ENCODE peak calls at places on chromosomes 1 and 21, in five cellular contexts. K is HCT116, H is SK-N-SH, W is hepatocyte, O is Karpas-422. I is an unnamed sample. For H3K4me1 and H3K9me2, the result is how much of the 10 kb centered on the place peaks cover.

GRCh38 chr1:106600626-106601025 is 455.8 kb upstream of the PRMT6 start:
- DNase-seq in K (no peak), H (no peak), W (no peak), O (no peak), I (no peak)

GRCh38 chr1:201036188-201036834 is 12.8 kb upstream of the KIF21B start:
- DNase-seq in K (no peak), H (no peak), W (no peak), O (no peak), I (no peak)

GRCh38 chr1:244068563-244068962 is 17.5 kb downstream of the ZBTB18 start:
- DNase-seq in K (no peak), H (no peak), W (no peak), O (no peak), I (no peak)

GRCh38 chr1:178389441-178389840 is 107.3 kb downstream of the CLEC20A start:
- DNase-seq in K (no peak), H (no peak), W (no peak), O (no peak), I (no peak)

GRCh38 chr21:42305707-42306147 is 9.5 kb downstream of the TFF3 start:
- DNase-seq in K (no peak), H (no peak), W (no peak), O (no peak), I (no peak)

GRCh38 chr21:14241322-14241721 is 25.4 kb downstream of the RBM11 start:
- DNase-seq in K (no peak), H (no peak), W (peak), O (no peak), I (no peak)

GRCh38 chr1:21836729-21837128 is 24.7 kb downstream of the LDLRAD2 start:
- DNase-seq in K (no peak), H (no peak), W (no peak), O (no peak), I (no peak)

GRCh38 chr21:44487831-44488230 is 32.5 kb downstream of the LRRC3 start:
- DNase-seq in K (peak), H (no peak), W (peak), O (peak), I (peak)

GRCh38 chr21:21101911-21102310 is 103.7 kb downstream of the NCAM2 start:
- DNase-seq in K (no peak), H (peak), W (peak), O (peak), I (no peak)

GRCh38 chr1:15975358-15975804 is 520 bp downstream of the ZBTB17 start:
- DNase-seq in K (no peak), H (peak), W (peak), O (peak), I (peak)

GRCh38 chr1:26181586-26182371 is 4.5 kb downstream of the CNKSR1 start:
- DNase-seq in K (no peak), H (no peak), W (no peak), O (no peak), I (no peak)

GRCh38 chr21:43884861-43885370 is 19.9 kb downstream of the AGPAT3 start:
- DNase-seq in K (no peak), H (no peak), W (no peak), O (no peak), I (no peak)

GRCh38 chr1:116394270-116394669 is 21.2 kb downstream of the ATP1A1 start:
- DNase-seq in K (no peak), H (no peak), W (no peak), O (no peak), I (no peak)

GRCh38 chr1:14120895-14121294 is 420.9 kb downstream of the PRDM2 start:
- DNase-seq in K (no peak), H (no peak), W (no peak), O (no peak), I (no peak)

GRCh38 chr21:35509004-35509704 is 460.1 kb upstream of the RUNX1 start:
- DNase-seq in K (no peak), H (no peak), W (no peak), O (no peak), I (no peak)

GRCh38 chr1:68104155-68104554 is 53.7 kb upstream of the DIRAS3 start:
- DNase-seq in K (no peak), H (no peak), W (no peak), O (no peak), I (no peak)

GRCh38 chr1:9723926-9724325 is 72.4 kb downstream of the PIK3CD start:
- DNase-seq in K (no peak), H (no peak), W (no peak), O (no peak), I (no peak)
- H3K4me1 ChIP-seq in K (under half), H (under half), W (under half), O (under half), I (under half)

GRCh38 chr1:152537496-152537895 is 23.2 kb downstream of the CRCT1 start:
- DNase-seq in K (no peak), H (no peak), W (no peak), O (no peak), I (no peak)

GRCh38 chr1:152535774-152536173 is 21.5 kb downstream of the CRCT1 start:
- DNase-seq in K (no peak), H (no peak), W (no peak), O (no peak), I (no peak)

GRCh38 chr1:152543808-152544207 is 22.8 kb downstream of the LCE3E start:
- DNase-seq in K (peak), H (no peak), W (no peak), O (peak), I (peak)

GRCh38 chr1:152539901-152540300 is 25.6 kb downstream of the CRCT1 start:
- DNase-seq in K (no peak), H (no peak), W (no peak), O (no peak), I (no peak)
- H3K9me2 ChIP-seq in K (under half), H (under half), W (under half), O (under half), I (under half)

GRCh38 chr1:119794856-119795255 is 16.4 kb downstream of the REG4 start:
- DNase-seq in K (no peak), H (no peak), W (peak), O (no peak), I (no peak)

GRCh38 chr1:119791377-119791776 is 19.9 kb downstream of the REG4 start:
- DNase-seq in K (no peak), H (no peak), W (peak), O (no peak), I (no peak)

GRCh38 chr1:119794230-119794629 is 17.0 kb downstream of the REG4 start:
- DNase-seq in K (no peak), H (no peak), W (no peak), O (no peak), I (no peak)

GRCh38 chr1:119787776-119788175 is 19.1 kb upstream of the HMGCS2 start:
- DNase-seq in K (no peak), H (no peak), W (no peak), O (no peak), I (no peak)

DNA sequence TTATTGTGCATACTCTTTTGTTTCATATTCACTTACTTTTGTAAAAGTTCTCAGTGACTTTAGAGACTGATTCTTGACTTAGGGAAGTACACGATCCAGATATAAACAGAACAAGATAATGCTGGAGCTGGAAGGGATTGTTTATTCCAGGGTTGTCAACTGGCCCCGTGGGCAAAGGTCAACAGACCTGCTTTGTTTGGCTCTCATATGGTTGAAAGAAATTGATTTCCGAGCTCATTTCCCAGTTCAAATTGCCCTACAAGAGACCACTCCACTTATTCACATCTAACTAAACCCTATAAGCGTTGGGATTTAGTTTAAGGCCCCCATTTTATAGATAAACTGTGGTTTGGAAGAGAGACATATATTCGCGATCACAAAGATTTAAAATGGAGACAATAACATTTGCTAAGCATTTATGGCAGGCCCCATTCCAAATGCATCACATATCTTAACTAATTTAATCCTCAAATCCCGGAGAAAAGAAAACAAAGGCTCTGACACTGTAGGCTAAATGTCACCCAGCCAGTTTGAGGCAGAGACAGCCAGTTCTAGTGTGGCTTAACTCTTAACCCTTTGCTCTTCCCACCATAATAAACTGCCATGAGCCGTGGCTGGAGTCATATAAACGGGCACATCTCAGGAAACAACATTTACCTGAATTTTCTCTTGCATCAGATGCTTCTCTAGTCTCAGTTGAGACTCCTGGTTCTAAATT is 20.6 kb downstream of the REG4 start:
- DNase-seq in K (no peak), H (no peak), W (peak), O (no peak), I (no peak)
- H2AFZ ChIP-seq in K (no peak), H (no peak), W (peak), O (no peak), I (no peak)

GRCh38 chr1:24934300-24935195 is 4.5 kb upstream of the RUNX3 start:
- DNase-seq in K (no peak), H (no peak), W (no peak), O (peak), I (peak)
- H3K4me1 ChIP-seq in K (under half), H (under half), W (under half), O (under half), I (half or more)

GRCh38 chr1:181607524-181607923 is 124.2 kb downstream of the CACNA1E start:
- DNase-seq in K (no peak), H (no peak), W (no peak), O (no peak), I (no peak)
- H3K9me2 ChIP-seq in K (under half), H (under half), W (under half), O (under half), I (under half)

GRCh38 chr1:184419734-184420161 is 32.9 kb downstream of the C1orf21 start:
- DNase-seq in K (no peak), H (no peak), W (peak), O (no peak), I (no peak)

GRCh38 chr1:184424171-184424570 is 37.3 kb downstream of the C1orf21 start:
- DNase-seq in K (no peak), H (no peak), W (no peak), O (no peak), I (no peak)

GRCh38 chr1:184423649-184424048 is 36.8 kb downstream of the C1orf21 start:
- DNase-seq in K (no peak), H (no peak), W (no peak), O (no peak), I (no peak)

GRCh38 chr1:184424945-184425344 is 38.1 kb downstream of the C1orf21 start:
- DNase-seq in K (no peak), H (no peak), W (no peak), O (no peak), I (no peak)

GRCh38 chr1:184422490-184423233 is 35.8 kb downstream of the C1orf21 start:
- DNase-seq in K (no peak), H (no peak), W (no peak), O (no peak), I (no peak)
- H2AFZ ChIP-seq in K (no peak), H (no peak), W (no peak), O (no peak), I (no peak)

DNA sequence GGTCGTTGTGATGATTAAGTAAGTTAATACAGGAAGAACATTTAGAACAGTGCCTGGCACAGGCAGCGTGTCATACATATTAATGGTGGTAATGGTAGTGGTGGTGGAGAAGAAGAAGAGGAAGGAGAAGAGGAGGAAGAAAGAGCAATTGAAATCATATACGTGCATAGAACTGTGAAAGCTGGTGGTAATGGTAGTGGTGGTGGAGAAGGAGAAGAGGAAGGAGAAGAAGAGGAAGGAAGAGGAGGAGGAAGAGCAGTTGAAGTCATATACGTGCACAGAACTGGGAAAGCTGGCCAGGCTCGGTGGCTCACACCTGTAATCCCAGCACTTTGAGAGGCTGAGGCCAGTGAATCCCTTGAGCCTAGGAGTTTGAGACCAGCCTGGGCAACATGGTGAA is 121.3 kb upstream of the HOOK1 start:
- DNase-seq in K (no peak), H (no peak), W (no peak), O (no peak), I (no peak)
- H3K4me1 ChIP-seq in K (under half), H (under half), W (half or more), O (under half), I (under half)

GRCh38 chr1:6409053-6409452 is 10.7 kb downstream of the HES2 start:
- DNase-seq in K (no peak), H (no peak), W (no peak), O (no peak), I (no peak)

GRCh38 chr1:6408023-6408422 is 11.7 kb downstream of the HES2 start:
- DNase-seq in K (no peak), H (no peak), W (no peak), O (no peak), I (no peak)

GRCh38 chr1:6409733-6410132 is 10.0 kb downstream of the HES2 start:
- DNase-seq in K (no peak), H (no peak), W (no peak), O (no peak), I (no peak)

GRCh38 chr1:6412896-6413295 is 6.8 kb downstream of the HES2 start:
- DNase-seq in K (no peak), H (no peak), W (no peak), O (no peak), I (no peak)

DNA sequence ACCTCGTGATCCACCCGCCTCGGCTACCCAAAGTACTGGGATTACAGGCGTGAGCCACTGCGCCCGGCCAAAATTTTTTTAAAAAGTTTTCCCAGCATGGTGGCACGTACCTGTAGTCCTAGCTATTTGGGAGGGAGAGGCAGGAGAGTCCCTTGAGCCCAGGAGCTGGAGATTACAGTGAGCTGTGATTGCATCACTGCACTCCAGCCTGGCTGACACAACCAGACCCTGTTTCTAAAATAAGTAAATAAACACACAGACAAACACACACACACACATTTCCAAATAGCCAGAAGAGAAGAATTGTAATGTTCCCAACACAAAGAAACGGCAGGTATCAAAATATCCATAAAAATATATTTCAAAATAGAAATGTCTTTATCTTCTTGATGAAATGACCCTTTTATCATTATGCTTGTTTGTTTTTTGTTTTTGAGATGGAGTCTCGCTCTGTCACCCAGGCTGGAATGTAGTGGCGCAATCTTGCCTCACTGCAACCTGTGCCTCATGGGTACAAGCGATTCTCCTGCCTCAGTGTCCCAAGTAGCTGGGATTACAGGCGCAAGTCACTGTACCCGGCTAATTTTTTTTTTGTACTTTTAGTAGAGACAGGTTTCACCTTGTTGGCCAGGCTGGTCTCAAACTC is 9.3 kb downstream of the HES2 start:
- DNase-seq in K (no peak), H (no peak), W (no peak), O (no peak), I (no peak)
- H3K9me2 ChIP-seq in K (under half), H (under half), W (under half), O (under half), I (under half)